ENCODE peak calls at places on chromosomes 2 and 18, in seven cellular contexts. One of them, this sample, is unnamed.

GRCh38 chr2:238378230-238379095 is 48.3 kb upstream of the ASB1 start:
- DNase-seq in NCI-H1105: no peak
- DNase-seq in T1000: no peak
- DNase-seq in PC-9: no peak
- DNase-seq in SK-N-SH: no peak
- DNase-seq in NAMALWA: no peak
- DNase-seq in activated CD8-positive, alpha-beta memory T cell treated with anti-CD3 and anti-CD28 coated beads for 24 hours: no peak
- DNase-seq in this sample: no peak

GRCh38 chr2:162065767-162066166 is 8.2 kb downstream of the DPP4 start:
- DNase-seq in NCI-H1105: no peak
- DNase-seq in T1000: no peak
- DNase-seq in PC-9: no peak
- DNase-seq in SK-N-SH: no peak
- DNase-seq in NAMALWA: no peak
- DNase-seq in activated CD8-positive, alpha-beta memory T cell treated with anti-CD3 and anti-CD28 coated beads for 24 hours: no peak
- DNase-seq in this sample: no peak

GRCh38 chr2:20534913-20535801 is 88.3 kb downstream of the RHOB start:
- DNase-seq in NCI-H1105: no peak
- DNase-seq in T1000: no peak
- DNase-seq in PC-9: no peak
- DNase-seq in SK-N-SH: no peak
- DNase-seq in NAMALWA: no peak
- DNase-seq in activated CD8-positive, alpha-beta memory T cell treated with anti-CD3 and anti-CD28 coated beads for 24 hours: no peak
- DNase-seq in this sample: no peak

GRCh38 chr2:231743376-231744116 is 35.2 kb downstream of the PTMA start:
- DNase-seq in NCI-H1105: no peak
- DNase-seq in T1000: no peak
- DNase-seq in PC-9: no peak
- DNase-seq in SK-N-SH: no peak
- DNase-seq in NAMALWA: no peak
- DNase-seq in activated CD8-positive, alpha-beta memory T cell treated with anti-CD3 and anti-CD28 coated beads for 24 hours: no peak
- DNase-seq in this sample: no peak

GRCh38 chr18:70188113-70188512 is 17.4 kb downstream of the RTTN start:
- DNase-seq in NCI-H1105: no peak
- DNase-seq in T1000: no peak
- DNase-seq in PC-9: no peak
- DNase-seq in SK-N-SH: no peak
- DNase-seq in NAMALWA: no peak
- DNase-seq in activated CD8-positive, alpha-beta memory T cell treated with anti-CD3 and anti-CD28 coated beads for 24 hours: no peak
- DNase-seq in this sample: no peak

GRCh38 chr2:48284624-48285212 is 245.2 kb upstream of the STON1 start:
- DNase-seq in NCI-H1105: no peak
- DNase-seq in T1000: no peak
- DNase-seq in PC-9: peak
- DNase-seq in SK-N-SH: no peak
- DNase-seq in NAMALWA: no peak
- DNase-seq in activated CD8-positive, alpha-beta memory T cell treated with anti-CD3 and anti-CD28 coated beads for 24 hours: no peak
- DNase-seq in this sample: no peak

GRCh38 chr2:78498125-78498524 is 527.4 kb upstream of the REG3G start:
- DNase-seq in NCI-H1105: no peak
- DNase-seq in T1000: no peak
- DNase-seq in PC-9: no peak
- DNase-seq in SK-N-SH: no peak
- DNase-seq in NAMALWA: no peak
- DNase-seq in activated CD8-positive, alpha-beta memory T cell treated with anti-CD3 and anti-CD28 coated beads for 24 hours: no peak
- DNase-seq in this sample: no peak

GRCh38 chr2:201621293-201621999 is 21.9 kb downstream of the TMEM237 start:
- DNase-seq in NCI-H1105: no peak
- DNase-seq in T1000: no peak
- DNase-seq in PC-9: no peak
- DNase-seq in SK-N-SH: no peak
- DNase-seq in NAMALWA: no peak
- DNase-seq in activated CD8-positive, alpha-beta memory T cell treated with anti-CD3 and anti-CD28 coated beads for 24 hours: no peak
- DNase-seq in this sample: no peak

GRCh38 chr2:86078801-86079545 is 26.7 kb downstream of the POLR1A start:
- DNase-seq in NCI-H1105: peak
- DNase-seq in T1000: no peak
- DNase-seq in PC-9: peak
- DNase-seq in SK-N-SH: peak
- DNase-seq in NAMALWA: peak
- DNase-seq in activated CD8-positive, alpha-beta memory T cell treated with anti-CD3 and anti-CD28 coated beads for 24 hours: no peak
- DNase-seq in this sample: peak

GRCh38 chr2:3493610-3493997 is 25.7 kb downstream of the ADI1 start:
- DNase-seq in NCI-H1105: no peak
- DNase-seq in T1000: peak
- DNase-seq in PC-9: no peak
- DNase-seq in SK-N-SH: peak
- DNase-seq in NAMALWA: no peak
- DNase-seq in activated CD8-positive, alpha-beta memory T cell treated with anti-CD3 and anti-CD28 coated beads for 24 hours: peak
- DNase-seq in this sample: no peak

GRCh38 chr2:119810039-119810630 is 50.4 kb downstream of the PTPN4 start:
- DNase-seq in NCI-H1105: no peak
- DNase-seq in T1000: no peak
- DNase-seq in PC-9: no peak
- DNase-seq in SK-N-SH: no peak
- DNase-seq in NAMALWA: no peak
- DNase-seq in activated CD8-positive, alpha-beta memory T cell treated with anti-CD3 and anti-CD28 coated beads for 24 hours: no peak
- DNase-seq in this sample: no peak

GRCh38 chr2:240457223-240458043 is 22.0 kb downstream of the GPC1 start:
- DNase-seq in NCI-H1105: no peak
- DNase-seq in T1000: no peak
- DNase-seq in PC-9: peak
- DNase-seq in SK-N-SH: no peak
- DNase-seq in NAMALWA: no peak
- DNase-seq in activated CD8-positive, alpha-beta memory T cell treated with anti-CD3 and anti-CD28 coated beads for 24 hours: no peak
- DNase-seq in this sample: no peak

GRCh38 chr2:26034597-26035067 is 748 bp downstream of the RAB10 start:
- DNase-seq in NCI-H1105: no peak
- DNase-seq in T1000: no peak
- DNase-seq in PC-9: no peak
- DNase-seq in SK-N-SH: peak
- DNase-seq in NAMALWA: no peak
- DNase-seq in activated CD8-positive, alpha-beta memory T cell treated with anti-CD3 and anti-CD28 coated beads for 24 hours: no peak
- DNase-seq in this sample: no peak

GRCh38 chr2:46334389-46335345 is 37.5 kb downstream of the EPAS1 start:
- DNase-seq in NCI-H1105: no peak
- DNase-seq in T1000: peak
- DNase-seq in PC-9: no peak
- DNase-seq in SK-N-SH: no peak
- DNase-seq in NAMALWA: no peak
- DNase-seq in activated CD8-positive, alpha-beta memory T cell treated with anti-CD3 and anti-CD28 coated beads for 24 hours: no peak
- DNase-seq in this sample: no peak

GRCh38 chr2:130837175-130837810 is 579 bp downstream of the ARHGEF4 start:
- DNase-seq in NCI-H1105: no peak
- DNase-seq in T1000: no peak
- DNase-seq in PC-9: no peak
- DNase-seq in SK-N-SH: no peak
- DNase-seq in NAMALWA: no peak
- DNase-seq in activated CD8-positive, alpha-beta memory T cell treated with anti-CD3 and anti-CD28 coated beads for 24 hours: no peak
- DNase-seq in this sample: no peak

GRCh38 chr2:239098288-239098970 is 250.5 kb downstream of the TWIST2 start:
- DNase-seq in NCI-H1105: no peak
- DNase-seq in T1000: no peak
- DNase-seq in PC-9: no peak
- DNase-seq in SK-N-SH: no peak
- DNase-seq in NAMALWA: no peak
- DNase-seq in activated CD8-positive, alpha-beta memory T cell treated with anti-CD3 and anti-CD28 coated beads for 24 hours: no peak
- DNase-seq in this sample: no peak

GRCh38 chr2:226690471-226691024 is 109.1 kb downstream of the IRS1 start:
- DNase-seq in NCI-H1105: no peak
- DNase-seq in T1000: no peak
- DNase-seq in PC-9: no peak
- DNase-seq in SK-N-SH: no peak
- DNase-seq in NAMALWA: no peak
- DNase-seq in activated CD8-positive, alpha-beta memory T cell treated with anti-CD3 and anti-CD28 coated beads for 24 hours: no peak
- DNase-seq in this sample: no peak

GRCh38 chr2:163667064-163667887 is 68.5 kb downstream of the FIGN start:
- DNase-seq in NCI-H1105: no peak
- DNase-seq in T1000: no peak
- DNase-seq in PC-9: peak
- DNase-seq in SK-N-SH: no peak
- DNase-seq in NAMALWA: no peak
- DNase-seq in activated CD8-positive, alpha-beta memory T cell treated with anti-CD3 and anti-CD28 coated beads for 24 hours: no peak
- DNase-seq in this sample: no peak

GRCh38 chr18:55247032-55247431 is 287.8 kb upstream of the CCDC68 start:
- DNase-seq in NCI-H1105: no peak
- DNase-seq in T1000: no peak
- DNase-seq in PC-9: no peak
- DNase-seq in SK-N-SH: no peak
- DNase-seq in NAMALWA: no peak
- DNase-seq in activated CD8-positive, alpha-beta memory T cell treated with anti-CD3 and anti-CD28 coated beads for 24 hours: no peak
- DNase-seq in this sample: no peak

GRCh38 chr18:78049281-78049680 is 799.6 kb downstream of the GALR1 start:
- DNase-seq in NCI-H1105: no peak
- DNase-seq in T1000: no peak
- DNase-seq in PC-9: no peak
- DNase-seq in SK-N-SH: no peak
- DNase-seq in NAMALWA: no peak
- DNase-seq in activated CD8-positive, alpha-beta memory T cell treated with anti-CD3 and anti-CD28 coated beads for 24 hours: no peak
- DNase-seq in this sample: no peak

GRCh38 chr2:3181416-3182010 is 196.1 kb downstream of the EIPR1 start:
- DNase-seq in NCI-H1105: no peak
- DNase-seq in T1000: no peak
- DNase-seq in PC-9: no peak
- DNase-seq in SK-N-SH: no peak
- DNase-seq in NAMALWA: no peak
- DNase-seq in activated CD8-positive, alpha-beta memory T cell treated with anti-CD3 and anti-CD28 coated beads for 24 hours: no peak
- DNase-seq in this sample: no peak

GRCh38 chr2:233091595-233092375 is 31.6 kb downstream of the INPP5D start:
- DNase-seq in NCI-H1105: no peak
- DNase-seq in T1000: no peak
- DNase-seq in PC-9: no peak
- DNase-seq in SK-N-SH: no peak
- DNase-seq in NAMALWA: no peak
- DNase-seq in activated CD8-positive, alpha-beta memory T cell treated with anti-CD3 and anti-CD28 coated beads for 24 hours: no peak
- DNase-seq in this sample: no peak

This sample was measured in OCI-LY7.